ENCODE peak calls at places on chromosomes 6 and 20, in eight cellular contexts. K, J, F, P, Q, A, I and O are unnamed samples.

GRCh38 chr6:110853754-110854477 is 20.7 kb upstream of the AMD1 start:
- DNase-seq in Q (no peak), I (no peak), P (no peak), F (no peak), J (no peak), K (no peak), A (no peak), O (peak)

GRCh38 chr6:169274761-169275160 is 21.1 kb upstream of the THBS2 start:
- DNase-seq in J (no peak), P (no peak), K (no peak), F (no peak), Q (no peak), A (no peak), I (no peak), O (no peak)

GRCh38 chr6:109304284-109305015 is 77.8 kb downstream of the CD164 start:
- DNase-seq in F (no peak), P (no peak), I (no peak), A (no peak), J (no peak), K (no peak), Q (no peak), O (no peak)

GRCh38 chr6:33040157-33040556 is 30.8 kb upstream of the HLA-DOA start:
- DNase-seq in F (no peak), I (no peak), P (no peak), J (no peak), K (no peak), A (no peak), Q (no peak), O (no peak)

GRCh38 chr6:134902074-134902861 is 47.6 kb downstream of the ALDH8A1 start:
- DNase-seq in Q (peak), P (no peak), I (no peak), F (no peak), K (no peak), A (no peak), J (no peak), O (no peak)

GRCh38 chr6:79949235-79949634 is 1.9 kb upstream of the ELOVL4 start:
- DNase-seq in K (peak), F (peak), I (peak), J (no peak), A (no peak), Q (peak), P (peak), O (no peak)

GRCh38 chr6:152727507-152727906 is 23.1 kb upstream of the VIP start:
- DNase-seq in J (no peak), Q (no peak), A (no peak), P (peak), K (no peak), F (no peak), I (no peak), O (no peak)

GRCh38 chr6:1767481-1768246 is 157.9 kb downstream of the FOXC1 start:
- DNase-seq in K (no peak), P (peak), J (no peak), I (no peak), A (peak), Q (peak), F (no peak), O (no peak)

GRCh38 chr20:62979310-62979709 is 26.8 kb downstream of the SLC17A9 start:
- DNase-seq in P (no peak), F (no peak), J (no peak), A (no peak), I (no peak), K (no peak), Q (no peak), O (no peak)

GRCh38 chr6:79305020-79305419 is 70.5 kb upstream of the HMGN3 start:
- DNase-seq in Q (no peak), K (no peak), I (no peak), F (no peak), P (no peak), A (no peak), J (no peak), O (no peak)

GRCh38 chr6:93036835-93037234 is 382.5 kb downstream of the EPHA7 start:
- DNase-seq in F (no peak), I (no peak), P (peak), Q (no peak), A (no peak), K (peak), J (no peak), O (no peak)